ENCODE peak calls at places on chromosomes 4 and X, in four cellular contexts. One of them, this sample, is unnamed.

GRCh38 chr4:1685604-1686150 is 1.6 kb upstream of the FAM53A start:
- DNase-seq in GM10248: no peak
- DNase-seq in activated CD8-positive, alpha-beta memory T cell treated with anti-CD3 and anti-CD28 coated beads for 48 hours: no peak
- DNase-seq in NCI-H2107: no peak
- DNase-seq in this sample: no peak

GRCh38 chr4:10017037-10017893 is 4.0 kb downstream of the SLC2A9 start:
- DNase-seq in GM10248: no peak
- DNase-seq in activated CD8-positive, alpha-beta memory T cell treated with anti-CD3 and anti-CD28 coated beads for 48 hours: no peak
- DNase-seq in NCI-H2107: no peak
- DNase-seq in this sample: no peak

GRCh38 chr4:76654084-76654483 is 219.1 kb downstream of the SHROOM3 start:
- DNase-seq in GM10248: no peak
- DNase-seq in activated CD8-positive, alpha-beta memory T cell treated with anti-CD3 and anti-CD28 coated beads for 48 hours: no peak
- DNase-seq in NCI-H2107: no peak
- DNase-seq in this sample: no peak

GRCh38 chr4:126038492-126039236 is 723.9 kb downstream of the FAT4 start:
- DNase-seq in GM10248: no peak
- DNase-seq in activated CD8-positive, alpha-beta memory T cell treated with anti-CD3 and anti-CD28 coated beads for 48 hours: no peak
- DNase-seq in NCI-H2107: no peak
- DNase-seq in this sample: no peak

GRCh38 chr4:7034262-7035081 is 8.7 kb upstream of the TADA2B start:
- DNase-seq in GM10248: no peak
- DNase-seq in activated CD8-positive, alpha-beta memory T cell treated with anti-CD3 and anti-CD28 coated beads for 48 hours: no peak
- DNase-seq in NCI-H2107: no peak
- DNase-seq in this sample: no peak

GRCh38 chrX:150625875-150626274 is 57.5 kb downstream of the MTM1 start:
- DNase-seq in GM10248: no peak
- DNase-seq in activated CD8-positive, alpha-beta memory T cell treated with anti-CD3 and anti-CD28 coated beads for 48 hours: no peak
- DNase-seq in NCI-H2107: no peak
- DNase-seq in this sample: no peak

GRCh38 chr4:128974203-128974602 is 119.1 kb downstream of the SCLT1 start:
- DNase-seq in GM10248: no peak
- DNase-seq in activated CD8-positive, alpha-beta memory T cell treated with anti-CD3 and anti-CD28 coated beads for 48 hours: no peak
- DNase-seq in NCI-H2107: no peak
- DNase-seq in this sample: no peak

GRCh38 chr4:119615068-119615744 is 13.4 kb downstream of the PDE5A start:
- DNase-seq in GM10248: no peak
- DNase-seq in activated CD8-positive, alpha-beta memory T cell treated with anti-CD3 and anti-CD28 coated beads for 48 hours: no peak
- DNase-seq in NCI-H2107: no peak
- DNase-seq in this sample: no peak

GRCh38 chrX:97315939-97316338 is 432.2 kb downstream of the RPA4 start:
- DNase-seq in GM10248: no peak
- DNase-seq in activated CD8-positive, alpha-beta memory T cell treated with anti-CD3 and anti-CD28 coated beads for 48 hours: no peak
- DNase-seq in NCI-H2107: no peak
- DNase-seq in this sample: no peak

GRCh38 chr4:76982638-76983579 is 33.4 kb downstream of the SEPTIN11 start:
- DNase-seq in GM10248: peak; percentile 20
- DNase-seq in activated CD8-positive, alpha-beta memory T cell treated with anti-CD3 and anti-CD28 coated beads for 48 hours: no peak
- DNase-seq in NCI-H2107: no peak
- DNase-seq in this sample: no peak

GRCh38 chr4:168433576-168433975 is 46.7 kb downstream of the DDX60L start:
- DNase-seq in GM10248: no peak
- DNase-seq in activated CD8-positive, alpha-beta memory T cell treated with anti-CD3 and anti-CD28 coated beads for 48 hours: no peak
- DNase-seq in NCI-H2107: no peak
- DNase-seq in this sample: no peak

GRCh38 chrX:151175283-151176062 is 911 bp upstream of the GPR50 start:
- DNase-seq in GM10248: no peak
- DNase-seq in activated CD8-positive, alpha-beta memory T cell treated with anti-CD3 and anti-CD28 coated beads for 48 hours: no peak
- DNase-seq in NCI-H2107: no peak
- DNase-seq in this sample: no peak

GRCh38 chr4:76200771-76201224 is 12.8 kb downstream of the SCARB2 start:
- DNase-seq in GM10248: no peak
- DNase-seq in activated CD8-positive, alpha-beta memory T cell treated with anti-CD3 and anti-CD28 coated beads for 48 hours: no peak
- DNase-seq in NCI-H2107: no peak
- DNase-seq in this sample: no peak